ENCODE peak calls at places on chromosomes 3 and 15, in nine cellular contexts. Y is retina; L is GM13977; Q is SJCRH30; N is neural crest cell; A is SW480; M is naive thymus-derived CD4-positive, alpha-beta T cell; B is CD8-positive, alpha-beta memory T cell; C is tibial nerve. H is an unnamed sample.

GRCh38 chr3:32934150-32934742 is 17.2 kb upstream of the CCR4 start:
- DNase-seq in N (peak; percentile 34), L (no peak), A (no peak), Q (no peak), M (no peak), B (no peak), Y (peak; percentile 39), C (no peak), H (no peak)

GRCh38 chr3:14563946-14564539 is 23.9 kb upstream of the GRIP2 start:
- DNase-seq in L (no peak), M (no peak), Y (no peak), C (no peak), B (no peak), A (no peak), Q (no peak), N (no peak), H (no peak)

GRCh38 chr3:172258616-172259015 is 189.6 kb downstream of the GHSR start:
- DNase-seq in Y (no peak), A (no peak), L (no peak), N (no peak), Q (no peak), B (no peak), C (no peak), M (no peak), H (no peak)

GRCh38 chr3:195903950-195904290 is 4.4 kb downstream of the TNK2 start:
- DNase-seq in M (no peak), A (no peak), Q (no peak), B (no peak), N (no peak), L (no peak), C (no peak), Y (no peak), H (no peak)

GRCh38 chr3:183892610-183893214 is 8.0 kb upstream of the PARL start:
- DNase-seq in A (no peak), Y (no peak), Q (no peak), M (no peak), C (no peak), N (no peak), B (no peak), L (no peak), H (no peak)

GRCh38 chr3:132090921-132091320 is 56.1 kb upstream of the CPNE4 start:
- DNase-seq in L (no peak), B (no peak), N (no peak), A (no peak), Q (no peak), C (no peak), Y (no peak), M (no peak), H (peak; percentile 24)

GRCh38 chr3:71258116-71258515 is 325.4 kb downstream of the FOXP1 start:
- DNase-seq in M (no peak), A (peak; percentile 32), L (no peak), B (no peak), C (no peak), Y (no peak), N (no peak), Q (no peak), H (peak; percentile 88)

GRCh38 chr3:10371167-10371566 is 50.3 kb upstream of the SEC13 start:
- DNase-seq in L (no peak), N (no peak), Q (no peak), Y (no peak), M (no peak), C (no peak), A (no peak), B (no peak), H (no peak)

GRCh38 chr15:60208708-60209107 is 189.1 kb downstream of the ANXA2 start:
- DNase-seq in Y (no peak), C (no peak), B (no peak), M (no peak), A (no peak), N (no peak), Q (no peak), L (no peak), H (no peak)

GRCh38 chr3:30256474-30256873 is 349.9 kb upstream of the TGFBR2 start:
- DNase-seq in A (no peak), N (no peak), Q (no peak), Y (no peak), C (no peak), B (no peak), M (no peak), L (no peak), H (peak; percentile 63)

GRCh38 chr3:134896696-134897095 is 101.6 kb downstream of the EPHB1 start:
- DNase-seq in Y (no peak), Q (no peak), N (no peak), A (no peak), B (no peak), C (no peak), M (no peak), L (no peak), H (no peak)

GRCh38 chr15:59501531-59502113 is 63.6 kb downstream of the FAM81A start:
- DNase-seq in B (no peak), N (peak; percentile 48), C (no peak), Y (no peak), M (no peak), Q (peak; percentile 62), A (peak; percentile 36), L (peak; percentile 64), H (peak; percentile 52)

GRCh38 chr3:14434541-14435151 is 32.2 kb downstream of the SLC6A6 start:
- DNase-seq in B (no peak), M (no peak), A (no peak), Q (no peak), Y (no peak), C (no peak), L (no peak), N (no peak), H (no peak)

GRCh38 chr3:177488740-177489139 is 291.5 kb upstream of the TBL1XR1 start:
- DNase-seq in M (no peak), A (no peak), B (no peak), C (no peak), L (no peak), N (no peak), Q (no peak), Y (no peak), H (no peak)

GRCh38 chr3:72129384-72130094 is 344.6 kb upstream of the PROK2 start:
- DNase-seq in B (no peak), C (no peak), A (no peak), N (no peak), Y (no peak), M (no peak), L (no peak), Q (no peak), H (no peak)